ENCODE peak calls at places on chromosomes 16 and 17, in nine cellular contexts. One of them, this sample, is unnamed. For H3K4me1, the result is how much of the 10 kb centered on the place peaks cover.

GRCh38 chr17:17387461-17388362 is 84.5 kb downstream of the NT5M start:
- DNase-seq in A549: peak
- DNase-seq in aorta: no peak
- DNase-seq in GM23248: peak
- DNase-seq in transverse colon: peak
- DNase-seq in CD4-positive, alpha-beta memory T cell: no peak
- DNase-seq in SK-N-SH: no peak
- DNase-seq in CD8-positive, alpha-beta memory T cell: no peak
- DNase-seq in heart left ventricle: peak
- DNase-seq in this sample: peak

GRCh38 chr16:57194512-57194911 is 8.4 kb downstream of the RSPRY1 start:
- DNase-seq in transverse colon: no peak
- DNase-seq in GM23248: peak
- DNase-seq in A549: peak
- DNase-seq in CD4-positive, alpha-beta memory T cell: no peak
- DNase-seq in aorta: no peak
- DNase-seq in CD8-positive, alpha-beta memory T cell: no peak
- DNase-seq in heart left ventricle: no peak
- DNase-seq in SK-N-SH: peak
- DNase-seq in this sample: peak

GRCh38 chr17:60165976-60166375 is 16.2 kb downstream of the CA4 start:
- DNase-seq in heart left ventricle: no peak
- DNase-seq in aorta: no peak
- DNase-seq in CD4-positive, alpha-beta memory T cell: no peak
- DNase-seq in GM23248: no peak
- DNase-seq in CD8-positive, alpha-beta memory T cell: no peak
- DNase-seq in SK-N-SH: no peak
- DNase-seq in A549: no peak
- DNase-seq in transverse colon: peak
- DNase-seq in this sample: no peak

GRCh38 chr17:21842332-21843317 is 150.3 kb downstream of the KCNJ18 start:
- DNase-seq in heart left ventricle: no peak
- DNase-seq in SK-N-SH: no peak
- DNase-seq in A549: no peak
- DNase-seq in aorta: no peak
- DNase-seq in transverse colon: no peak
- DNase-seq in CD4-positive, alpha-beta memory T cell: no peak
- DNase-seq in CD8-positive, alpha-beta memory T cell: no peak
- DNase-seq in GM23248: no peak
- DNase-seq in this sample: no peak

GRCh38 chr17:17970699-17971430 is 1.3 kb downstream of the TOM1L2 start:
- DNase-seq in aorta: no peak
- DNase-seq in CD8-positive, alpha-beta memory T cell: no peak
- DNase-seq in A549: no peak
- DNase-seq in SK-N-SH: no peak
- DNase-seq in heart left ventricle: no peak
- DNase-seq in transverse colon: no peak
- DNase-seq in GM23248: peak
- DNase-seq in CD4-positive, alpha-beta memory T cell: no peak
- DNase-seq in this sample: peak

GRCh38 chr17:18070861-18071340 is 16.8 kb upstream of the DRG2 start:
- DNase-seq in heart left ventricle: no peak
- DNase-seq in CD4-positive, alpha-beta memory T cell: no peak
- DNase-seq in CD8-positive, alpha-beta memory T cell: no peak
- DNase-seq in transverse colon: no peak
- DNase-seq in SK-N-SH: no peak
- DNase-seq in aorta: no peak
- DNase-seq in A549: no peak
- DNase-seq in GM23248: peak
- DNase-seq in this sample: no peak

GRCh38 chr17:4161179-4161559 is 18.2 kb downstream of the CYB5D2 start:
- DNase-seq in CD8-positive, alpha-beta memory T cell: no peak
- DNase-seq in GM23248: peak
- DNase-seq in SK-N-SH: peak
- DNase-seq in aorta: no peak
- DNase-seq in A549: peak
- DNase-seq in heart left ventricle: no peak
- DNase-seq in transverse colon: no peak
- DNase-seq in CD4-positive, alpha-beta memory T cell: no peak
- DNase-seq in this sample: peak

GRCh38 chr16:19138601-19139000 is 24.8 kb downstream of the ITPRIPL2 start:
- DNase-seq in CD4-positive, alpha-beta memory T cell: no peak
- DNase-seq in aorta: peak
- DNase-seq in transverse colon: peak
- DNase-seq in CD8-positive, alpha-beta memory T cell: no peak
- DNase-seq in GM23248: peak
- DNase-seq in A549: peak
- DNase-seq in SK-N-SH: peak
- DNase-seq in heart left ventricle: peak
- DNase-seq in this sample: peak

GRCh38 chr17:6683730-6684459 is 29.3 kb downstream of the SLC13A5 start:
- DNase-seq in CD8-positive, alpha-beta memory T cell: no peak
- DNase-seq in transverse colon: no peak
- DNase-seq in aorta: no peak
- DNase-seq in A549: no peak
- DNase-seq in heart left ventricle: no peak
- DNase-seq in GM23248: no peak
- DNase-seq in SK-N-SH: no peak
- DNase-seq in CD4-positive, alpha-beta memory T cell: no peak
- DNase-seq in this sample: no peak

GRCh38 chr17:8707591-8708453 is 36.8 kb downstream of the CCDC42 start:
- DNase-seq in SK-N-SH: peak
- DNase-seq in A549: no peak
- DNase-seq in GM23248: peak
- DNase-seq in heart left ventricle: no peak
- DNase-seq in CD8-positive, alpha-beta memory T cell: no peak
- DNase-seq in CD4-positive, alpha-beta memory T cell: no peak
- DNase-seq in transverse colon: no peak
- DNase-seq in aorta: peak
- DNase-seq in this sample: no peak

GRCh38 chr16:69763557-69763942 is 1.4 kb downstream of the WWP2 start:
- DNase-seq in CD4-positive, alpha-beta memory T cell: no peak
- DNase-seq in heart left ventricle: no peak
- DNase-seq in A549: no peak
- DNase-seq in aorta: no peak
- DNase-seq in SK-N-SH: no peak
- DNase-seq in CD8-positive, alpha-beta memory T cell: no peak
- DNase-seq in GM23248: peak
- DNase-seq in transverse colon: no peak
- DNase-seq in this sample: no peak

GRCh38 chr17:78184311-78184710 is 2.5 kb downstream of the TK1 start:
- DNase-seq in CD4-positive, alpha-beta memory T cell: no peak
- DNase-seq in A549: no peak
- DNase-seq in transverse colon: no peak
- DNase-seq in SK-N-SH: no peak
- DNase-seq in aorta: peak
- DNase-seq in GM23248: no peak
- DNase-seq in CD8-positive, alpha-beta memory T cell: no peak
- DNase-seq in heart left ventricle: no peak
- DNase-seq in this sample: no peak

GRCh38 chr16:85171809-85172464 is 59.7 kb upstream of the CIBAR2 start:
- DNase-seq in CD8-positive, alpha-beta memory T cell: no peak
- DNase-seq in CD4-positive, alpha-beta memory T cell: no peak
- DNase-seq in heart left ventricle: no peak
- DNase-seq in transverse colon: no peak
- DNase-seq in SK-N-SH: peak
- DNase-seq in A549: no peak
- DNase-seq in aorta: no peak
- DNase-seq in GM23248: no peak
- DNase-seq in this sample: no peak

GRCh38 chr16:30007378-30007895 is 3.4 kb downstream of the DOC2A start:
- DNase-seq in CD8-positive, alpha-beta memory T cell: no peak
- DNase-seq in CD4-positive, alpha-beta memory T cell: no peak
- DNase-seq in transverse colon: no peak
- DNase-seq in A549: no peak
- DNase-seq in GM23248: no peak
- DNase-seq in SK-N-SH: no peak
- DNase-seq in aorta: no peak
- DNase-seq in heart left ventricle: no peak
- DNase-seq in this sample: no peak

GRCh38 chr16:71852146-71852545 is 6.4 kb downstream of the ATXN1L start:
- DNase-seq in aorta: no peak
- DNase-seq in CD8-positive, alpha-beta memory T cell: no peak
- DNase-seq in CD4-positive, alpha-beta memory T cell: no peak
- DNase-seq in SK-N-SH: no peak
- DNase-seq in A549: no peak
- DNase-seq in GM23248: no peak
- DNase-seq in heart left ventricle: no peak
- DNase-seq in transverse colon: no peak
- DNase-seq in this sample: no peak

GRCh38 chr17:55285340-55286301 is 20.9 kb downstream of the HLF start:
- DNase-seq in CD8-positive, alpha-beta memory T cell: no peak
- DNase-seq in aorta: peak
- DNase-seq in CD4-positive, alpha-beta memory T cell: no peak
- DNase-seq in SK-N-SH: no peak
- DNase-seq in A549: peak
- DNase-seq in transverse colon: peak
- DNase-seq in GM23248: peak
- DNase-seq in heart left ventricle: peak
- DNase-seq in this sample: no peak

GRCh38 chr17:40346768-40347154 is 17.8 kb downstream of the GJD3 start:
- DNase-seq in GM23248: no peak
- DNase-seq in aorta: no peak
- DNase-seq in heart left ventricle: no peak
- DNase-seq in CD4-positive, alpha-beta memory T cell: peak
- DNase-seq in SK-N-SH: no peak
- DNase-seq in A549: no peak
- DNase-seq in CD8-positive, alpha-beta memory T cell: peak
- DNase-seq in transverse colon: no peak
- DNase-seq in this sample: no peak

GRCh38 chr17:40347319-40348135 is 17.0 kb downstream of the GJD3 start:
- DNase-seq in CD8-positive, alpha-beta memory T cell: no peak
- DNase-seq in transverse colon: no peak
- DNase-seq in CD4-positive, alpha-beta memory T cell: no peak
- DNase-seq in aorta: no peak
- DNase-seq in GM23248: no peak
- DNase-seq in heart left ventricle: no peak
- DNase-seq in A549: no peak
- DNase-seq in SK-N-SH: peak
- DNase-seq in this sample: no peak

GRCh38 chr17:40349477-40350409 is 14.8 kb downstream of the GJD3 start:
- DNase-seq in GM23248: peak
- DNase-seq in CD8-positive, alpha-beta memory T cell: no peak
- DNase-seq in heart left ventricle: peak
- DNase-seq in transverse colon: no peak
- DNase-seq in CD4-positive, alpha-beta memory T cell: no peak
- DNase-seq in A549: no peak
- DNase-seq in SK-N-SH: no peak
- DNase-seq in aorta: peak
- DNase-seq in this sample: no peak

GRCh38 chr17:40348562-40349476 is 15.7 kb downstream of the GJD3 start:
- DNase-seq in aorta: no peak
- DNase-seq in CD4-positive, alpha-beta memory T cell: no peak
- DNase-seq in A549: no peak
- DNase-seq in SK-N-SH: peak
- DNase-seq in transverse colon: peak
- DNase-seq in GM23248: peak
- DNase-seq in CD8-positive, alpha-beta memory T cell: no peak
- DNase-seq in heart left ventricle: peak
- DNase-seq in this sample: no peak

GRCh38 chr17:40348136-40348504 is 16.4 kb downstream of the GJD3 start:
- DNase-seq in A549: no peak
- DNase-seq in CD4-positive, alpha-beta memory T cell: no peak
- DNase-seq in CD8-positive, alpha-beta memory T cell: no peak
- DNase-seq in aorta: no peak
- DNase-seq in transverse colon: no peak
- DNase-seq in GM23248: no peak
- DNase-seq in heart left ventricle: no peak
- DNase-seq in SK-N-SH: no peak
- DNase-seq in this sample: no peak
- H3K4me1 ChIP-seq in A549: half or more
- H3K4me1 ChIP-seq in CD4-positive, alpha-beta memory T cell: half or more
- H3K4me1 ChIP-seq in CD8-positive, alpha-beta memory T cell: half or more
- H3K4me1 ChIP-seq in aorta: under half
- H3K4me1 ChIP-seq in transverse colon: half or more
- H3K4me1 ChIP-seq in GM23248: under half
- H3K4me1 ChIP-seq in heart left ventricle: half or more
- H3K4me1 ChIP-seq in SK-N-SH: half or more
- H3K4me1 ChIP-seq in this sample: under half

GRCh38 chr16:66904428-66904845 is 14.2 kb downstream of the CDH16 start:
- DNase-seq in heart left ventricle: no peak
- DNase-seq in GM23248: no peak
- DNase-seq in transverse colon: no peak
- DNase-seq in A549: no peak
- DNase-seq in CD8-positive, alpha-beta memory T cell: no peak
- DNase-seq in aorta: peak
- DNase-seq in CD4-positive, alpha-beta memory T cell: no peak
- DNase-seq in SK-N-SH: peak
- DNase-seq in this sample: no peak
- H3K4me3 ChIP-seq in heart left ventricle: peak
- H3K4me3 ChIP-seq in GM23248: no peak
- H3K4me3 ChIP-seq in transverse colon: no peak
- H3K4me3 ChIP-seq in A549: no peak
- H3K4me3 ChIP-seq in CD8-positive, alpha-beta memory T cell: no peak
- H3K4me3 ChIP-seq in aorta: no peak
- H3K4me3 ChIP-seq in CD4-positive, alpha-beta memory T cell: no peak
- H3K4me3 ChIP-seq in SK-N-SH: no peak
- H3K4me3 ChIP-seq in this sample: no peak

DNA sequence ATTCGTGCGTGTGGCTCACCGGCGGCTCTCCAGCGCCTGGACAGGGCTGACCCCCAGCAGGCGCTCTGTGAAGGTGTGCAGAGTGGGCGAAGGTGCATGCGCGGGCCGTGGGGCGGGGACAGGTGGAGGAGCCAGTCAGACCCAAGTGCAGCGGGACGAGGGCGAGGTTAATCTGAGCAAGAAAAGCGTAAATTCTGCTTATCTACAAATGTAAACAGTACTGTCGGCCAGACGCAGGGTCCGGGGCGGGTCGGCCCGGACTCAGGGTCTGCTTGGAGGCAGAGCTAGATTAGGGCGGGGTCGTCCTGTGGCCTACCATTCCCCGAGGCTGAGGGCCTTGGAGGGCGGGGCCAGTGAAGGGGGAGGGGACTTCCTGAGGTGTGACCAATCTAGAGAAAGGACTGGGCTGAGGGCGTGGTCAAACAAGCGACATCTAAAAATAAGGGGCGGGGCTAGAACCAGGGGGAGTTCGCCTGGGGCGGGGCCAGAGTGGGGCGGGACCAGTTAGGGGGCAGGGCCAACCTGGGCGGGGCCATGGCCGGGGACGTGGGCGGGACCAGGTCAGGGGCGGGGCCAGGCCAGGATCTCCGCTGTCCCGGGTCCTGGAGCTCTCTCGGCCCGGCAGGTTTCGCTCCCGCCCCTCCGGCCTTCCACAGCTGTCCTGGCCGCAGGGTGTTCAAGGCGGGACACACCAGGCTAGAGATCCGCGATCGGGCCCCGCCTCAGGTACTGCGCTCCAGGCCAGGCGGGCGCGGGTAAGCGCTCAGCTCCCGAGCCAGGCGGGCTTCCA is at the start of gene SEC14L5:
- DNase-seq in aorta: peak
- DNase-seq in CD4-positive, alpha-beta memory T cell: peak
- DNase-seq in A549: peak
- DNase-seq in heart left ventricle: peak
- DNase-seq in CD8-positive, alpha-beta memory T cell: peak
- DNase-seq in transverse colon: peak
- DNase-seq in SK-N-SH: peak
- DNase-seq in GM23248: peak
- DNase-seq in this sample: peak
- H3K27ac ChIP-seq in aorta: peak
- H3K27ac ChIP-seq in CD4-positive, alpha-beta memory T cell: no peak
- H3K27ac ChIP-seq in A549: peak
- H3K27ac ChIP-seq in heart left ventricle: peak
- H3K27ac ChIP-seq in CD8-positive, alpha-beta memory T cell: no peak
- H3K27ac ChIP-seq in transverse colon: peak
- H3K27ac ChIP-seq in SK-N-SH: no peak
- H3K27ac ChIP-seq in GM23248: no peak
- H3K27ac ChIP-seq in this sample: peak

GRCh38 chr16:23121024-23121423 is 28.2 kb downstream of the USP31 start:
- DNase-seq in CD4-positive, alpha-beta memory T cell: no peak
- DNase-seq in transverse colon: no peak
- DNase-seq in GM23248: peak
- DNase-seq in CD8-positive, alpha-beta memory T cell: no peak
- DNase-seq in heart left ventricle: no peak
- DNase-seq in SK-N-SH: no peak
- DNase-seq in A549: no peak
- DNase-seq in aorta: no peak
- DNase-seq in this sample: no peak
- H3K4me1 ChIP-seq in CD4-positive, alpha-beta memory T cell: under half
- H3K4me1 ChIP-seq in transverse colon: under half
- H3K4me1 ChIP-seq in GM23248: under half
- H3K4me1 ChIP-seq in CD8-positive, alpha-beta memory T cell: under half
- H3K4me1 ChIP-seq in heart left ventricle: half or more
- H3K4me1 ChIP-seq in SK-N-SH: under half
- H3K4me1 ChIP-seq in A549: half or more
- H3K4me1 ChIP-seq in aorta: under half
- H3K4me1 ChIP-seq in this sample: under half